ENCODE peak calls at places on chromosome 2, in nine cellular contexts. O is GM12878, I is HFF-Myc, J is ascending aorta, F is fibroblast of lung, L is A549, X is AG10803, E is colonic mucosa, B is HFFc6. U is an unnamed sample.

GRCh38 chr2:158779621-158780020 is 15.5 kb upstream of the DAPL1 start:
- DNase-seq in B (no peak), O (no peak), L (no peak), I (no peak), X (peak; percentile 66), F (no peak), E (no peak), J (no peak), U (no peak)

GRCh38 chr2:8984152-8984551 is 19.3 kb downstream of the MBOAT2 start:
- DNase-seq in X (no peak), J (no peak), O (peak; percentile 41), I (no peak), L (no peak), F (peak; percentile 48), E (no peak), B (no peak), U (no peak)

GRCh38 chr2:71897836-71898235 is 249.8 kb downstream of the CYP26B1 start:
- DNase-seq in X (no peak), J (no peak), O (no peak), F (no peak), I (no peak), L (no peak), E (no peak), B (no peak), U (no peak)

GRCh38 chr2:216857131-216857550 is 2.7 kb downstream of the TNP1 start:
- DNase-seq in X (peak; percentile 51), E (no peak), J (no peak), O (no peak), L (no peak), F (peak; percentile 56), I (no peak), B (peak; percentile 72), U (no peak)

GRCh38 chr2:181573140-181573736 is 83.7 kb downstream of the CERKL start:
- DNase-seq in O (no peak), I (no peak), L (peak; percentile 13), B (peak; percentile 44), E (no peak), F (peak; percentile 20), J (no peak), X (peak; percentile 33), U (no peak)

GRCh38 chr2:215920244-215921100 is 92.9 kb downstream of the MREG start:
- DNase-seq in X (peak; percentile 84), O (no peak), B (peak; percentile 69), E (peak; percentile 78), J (no peak), L (peak; percentile 24), F (peak; percentile 78), I (peak; percentile 69), U (peak; percentile 44)

GRCh38 chr2:233486778-233487552 is 79.6 kb downstream of the USP40 start:
- DNase-seq in F (peak; percentile 97), L (peak; percentile 70), J (no peak), X (peak; percentile 78), O (no peak), B (peak; percentile 78), I (no peak), E (no peak), U (peak; percentile 4)

GRCh38 chr2:43387092-43388062 is 161.0 kb upstream of the ZFP36L2 start:
- DNase-seq in E (no peak), I (no peak), F (peak; percentile 60), J (no peak), B (peak; percentile 32), O (peak; percentile 86), L (no peak), X (peak; percentile 47), U (peak; percentile 38)

GRCh38 chr2:197158591-197159550 is 151.7 kb downstream of the ANKRD44 start:
- DNase-seq in I (no peak), X (no peak), F (peak; percentile 27), B (peak; percentile 10), E (no peak), J (no peak), O (no peak), L (no peak), U (no peak)

GRCh38 chr2:31300309-31300708 is 66.4 kb downstream of the EHD3 start:
- DNase-seq in L (no peak), I (no peak), E (no peak), J (no peak), O (no peak), B (no peak), X (no peak), F (no peak), U (no peak)

GRCh38 chr2:69280017-69280671 is 106.9 kb downstream of the GFPT1 start:
- DNase-seq in J (no peak), L (no peak), I (no peak), E (no peak), X (peak; percentile 69), F (no peak), B (no peak), O (no peak), U (no peak)

GRCh38 chr2:122514451-122514996 is 759.1 kb downstream of the TSN start:
- DNase-seq in J (no peak), L (no peak), X (peak; percentile 25), E (no peak), B (no peak), I (no peak), F (no peak), O (no peak), U (no peak)

GRCh38 chr2:64288932-64289655 is 144.9 kb upstream of the PELI1 start:
- DNase-seq in B (no peak), O (no peak), E (no peak), L (no peak), X (peak; percentile 62), J (no peak), F (no peak), I (no peak), U (no peak)

GRCh38 chr2:236573066-236573929 is 3.7 kb downstream of the ACKR3 start:
- DNase-seq in B (no peak), I (no peak), O (no peak), L (no peak), E (no peak), X (no peak), J (no peak), F (no peak), U (no peak)

GRCh38 chr2:241561811-241562210 is 3.3 kb downstream of the BOK start:
- DNase-seq in F (peak; percentile 81), E (peak; percentile 46), J (peak; percentile 27), I (no peak), X (peak; percentile 62), L (no peak), B (peak; percentile 62), O (no peak), U (no peak)

GRCh38 chr2:63055510-63056308 is 5.1 kb downstream of the OTX1 start:
- DNase-seq in X (no peak), L (no peak), F (no peak), O (no peak), E (no peak), J (no peak), I (no peak), B (no peak), U (peak; percentile 29)

GRCh38 chr2:20132990-20133535 is 81.6 kb upstream of the LAPTM4A start:
- DNase-seq in B (no peak), X (no peak), I (no peak), L (no peak), O (no peak), F (no peak), J (no peak), E (no peak), U (no peak)

GRCh38 chr2:178479275-178479616 is 846 bp upstream of the FKBP7 start:
- DNase-seq in I (no peak), J (no peak), E (no peak), L (no peak), X (no peak), O (no peak), F (no peak), B (no peak), U (no peak)
- TF ChIP-seq CTCF in I (no peak), J (no peak), E (no peak), L (no peak), X (no peak), O (no peak), F (no peak), B (peak; percentile 13), U (no peak)

DNA sequence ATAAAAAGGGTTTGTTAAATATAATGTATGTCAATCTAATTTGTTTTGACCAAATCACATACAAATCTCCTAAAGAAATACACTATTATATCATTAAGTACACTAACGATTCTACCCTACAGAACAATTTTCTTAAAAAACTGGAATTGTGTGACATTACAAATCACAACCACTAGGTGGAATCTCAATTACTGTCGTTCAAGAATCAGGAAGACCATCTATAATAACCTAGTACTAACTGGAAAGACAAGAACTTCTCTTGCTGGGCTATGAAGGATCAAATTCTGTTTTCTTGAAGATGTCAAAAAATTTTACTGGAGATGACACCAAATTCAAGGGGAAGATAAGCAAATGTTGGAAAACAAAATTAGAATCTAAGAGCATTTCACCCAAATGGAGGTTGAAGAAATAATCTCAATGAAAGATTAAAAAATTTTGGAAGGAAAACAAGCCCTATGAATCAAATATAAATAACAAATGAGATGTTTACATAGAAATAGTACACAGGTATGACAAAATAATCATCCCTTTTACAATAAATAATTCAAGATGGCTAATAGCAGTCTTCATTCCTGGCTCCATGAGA is 110.9 kb downstream of the STK39 start:
- DNase-seq in X (peak; percentile 61), J (no peak), I (no peak), F (peak; percentile 45), O (no peak), E (no peak), L (peak; percentile 15), B (peak; percentile 42), U (peak; percentile 13)
- TF ChIP-seq CTCF in X (peak; percentile 69), J (peak; percentile 30), I (peak; percentile 23), F (no peak), O (peak; percentile 36), E (peak; percentile 56), L (peak; percentile 50), B (peak; percentile 85), U (no peak)

GRCh38 chr2:119224391-119224972 is 848 bp downstream of the STEAP3 start:
- DNase-seq in F (no peak), X (no peak), I (no peak), E (peak; percentile 40), O (no peak), J (no peak), B (no peak), L (no peak), U (no peak)

GRCh38 chr2:119222863-119223520 is 642 bp upstream of the STEAP3 start:
- DNase-seq in E (peak; percentile 21), F (no peak), B (no peak), O (no peak), X (no peak), J (no peak), I (no peak), L (no peak), U (no peak)

GRCh38 chr2:119225084-119225864 is 1.6 kb downstream of the STEAP3 start:
- DNase-seq in B (no peak), O (no peak), F (no peak), J (no peak), X (no peak), I (no peak), L (peak; percentile 52), E (peak; percentile 76), U (no peak)

GRCh38 chr2:119222213-119222612 is 1.4 kb upstream of the STEAP3 start:
- DNase-seq in O (no peak), J (no peak), L (no peak), I (no peak), B (no peak), X (no peak), F (no peak), E (no peak), U (no peak)

GRCh38 chr2:119223521-119224390 is at the start of gene STEAP3:
- DNase-seq in X (peak; percentile 49), J (peak; percentile 22), I (no peak), L (peak; percentile 69), B (peak; percentile 17), E (peak; percentile 84), F (peak; percentile 68), O (no peak), U (peak; percentile 94)
- TF ChIP-seq CTCF in X (no peak), J (no peak), I (no peak), L (no peak), B (no peak), E (no peak), F (no peak), O (no peak), U (no peak)

GRCh38 chr2:110957267-110957666 is 163.4 kb upstream of the BCL2L11 start:
- DNase-seq in O (no peak), I (no peak), F (no peak), B (no peak), L (no peak), J (no peak), E (no peak), X (no peak), U (no peak)
- TF ChIP-seq CTCF in O (no peak), I (no peak), F (no peak), B (no peak), L (no peak), J (no peak), E (no peak), X (no peak), U (no peak)

U was measured in GM20000.